ENCODE peak calls at places on chromosome 2, in seven cellular contexts. A is upper lobe of left lung, Y is mesenchymal stem cell, M is sigmoid colon, P is PC-3, V is lower lobe of right lung, G is right atrium auricular region. D is an unnamed sample. For H3K4me1 and H3K27me3, the result is how much of the 10 kb centered on the place peaks cover.

GRCh38 chr2:199455533-199456382 is 2.0 kb downstream of the SATB2 start:
- DNase-seq in P (peak), A (peak), V (peak), Y (no peak), M (peak), G (no peak), D (no peak)

GRCh38 chr2:68726608-68727367 is 7.8 kb upstream of the ARHGAP25 start:
- DNase-seq in P (peak), A (no peak), Y (peak), G (peak), M (no peak), V (no peak), D (peak)

GRCh38 chr2:10865841-10866240 is 45.9 kb upstream of the KCNF1 start:
- DNase-seq in G (no peak), P (no peak), V (no peak), M (no peak), Y (no peak), A (no peak), D (no peak)

GRCh38 chr2:159130302-159130701 is 156.2 kb downstream of the WDSUB1 start:
- DNase-seq in V (no peak), M (no peak), Y (no peak), P (no peak), A (no peak), G (no peak), D (no peak)

GRCh38 chr2:38279201-38279600 is 97.9 kb downstream of the ATL2 start:
- DNase-seq in M (no peak), P (no peak), A (no peak), V (no peak), Y (no peak), G (no peak), D (no peak)

GRCh38 chr2:54891901-54892300 is 158.3 kb downstream of the RTN4 start:
- DNase-seq in M (no peak), G (no peak), V (no peak), A (no peak), Y (no peak), P (no peak), D (no peak)

GRCh38 chr2:108607706-108608301 is 73.5 kb downstream of the LIMS1 start:
- DNase-seq in G (no peak), P (peak), Y (peak), M (no peak), V (peak), A (no peak), D (peak)

GRCh38 chr2:179849719-179850118 is 11.7 kb downstream of the ZNF385B start:
- DNase-seq in Y (no peak), M (no peak), G (no peak), V (no peak), P (no peak), A (no peak), D (no peak)

GRCh38 chr2:85999131-85999831 is 106.4 kb downstream of the POLR1A start:
- DNase-seq in V (no peak), G (no peak), A (no peak), P (no peak), Y (peak), M (no peak), D (peak)

GRCh38 chr2:151119377-151119776 is 142.3 kb downstream of the RBM43 start:
- DNase-seq in P (no peak), V (no peak), A (no peak), M (no peak), G (no peak), Y (no peak), D (no peak)

GRCh38 chr2:98269274-98269673 is 77.0 kb upstream of the CNGA3 start:
- DNase-seq in A (no peak), M (no peak), P (peak), G (no peak), V (no peak), Y (peak), D (peak)

GRCh38 chr2:159797468-159798375 is at the start of gene CD302:
- DNase-seq in M (peak), G (no peak), A (peak), P (peak), V (peak), Y (peak), D (no peak)

DNA sequence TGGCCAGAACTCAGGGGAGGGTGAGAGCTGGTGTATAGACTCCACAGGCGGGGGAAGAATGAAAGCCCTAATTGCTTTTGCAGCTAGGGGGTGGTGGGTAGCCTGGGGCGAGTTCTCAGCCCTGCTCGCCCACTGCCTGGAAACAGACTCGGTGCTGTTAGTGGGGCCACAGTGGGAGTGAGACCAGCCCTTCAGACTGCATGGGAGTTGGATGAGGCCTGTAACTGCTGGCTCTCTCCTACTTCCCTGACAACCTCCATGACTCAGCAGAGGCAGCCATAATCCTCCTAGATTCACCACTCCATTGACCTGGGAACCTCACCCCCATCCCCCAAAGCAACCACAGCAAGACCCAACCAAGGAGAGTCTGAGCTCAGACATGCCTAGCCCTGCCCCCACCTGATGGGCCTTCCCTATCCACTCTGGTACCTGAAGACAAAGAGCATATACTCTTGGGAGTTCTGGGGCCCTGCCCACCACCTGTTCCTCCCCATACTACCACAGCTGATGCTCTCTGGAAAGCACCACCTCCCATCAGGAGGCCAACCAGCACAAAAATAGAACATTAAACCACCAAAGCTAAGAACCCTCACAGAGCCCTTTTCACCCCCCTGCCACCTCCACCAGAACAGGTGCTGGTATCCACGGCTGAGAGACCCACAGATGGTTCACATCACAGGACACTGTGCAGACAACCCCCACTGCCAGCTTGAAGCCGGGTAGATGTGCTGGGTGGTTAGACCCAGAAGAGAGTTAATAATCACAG is 226.3 kb downstream of the EIPR1 start:
- DNase-seq in Y (no peak), V (no peak), A (no peak), P (no peak), G (no peak), M (no peak), D (no peak)
- H3K4me1 ChIP-seq in Y (under half), V (under half), A (under half), P (under half), G (under half), M (under half), D (under half)

DNA sequence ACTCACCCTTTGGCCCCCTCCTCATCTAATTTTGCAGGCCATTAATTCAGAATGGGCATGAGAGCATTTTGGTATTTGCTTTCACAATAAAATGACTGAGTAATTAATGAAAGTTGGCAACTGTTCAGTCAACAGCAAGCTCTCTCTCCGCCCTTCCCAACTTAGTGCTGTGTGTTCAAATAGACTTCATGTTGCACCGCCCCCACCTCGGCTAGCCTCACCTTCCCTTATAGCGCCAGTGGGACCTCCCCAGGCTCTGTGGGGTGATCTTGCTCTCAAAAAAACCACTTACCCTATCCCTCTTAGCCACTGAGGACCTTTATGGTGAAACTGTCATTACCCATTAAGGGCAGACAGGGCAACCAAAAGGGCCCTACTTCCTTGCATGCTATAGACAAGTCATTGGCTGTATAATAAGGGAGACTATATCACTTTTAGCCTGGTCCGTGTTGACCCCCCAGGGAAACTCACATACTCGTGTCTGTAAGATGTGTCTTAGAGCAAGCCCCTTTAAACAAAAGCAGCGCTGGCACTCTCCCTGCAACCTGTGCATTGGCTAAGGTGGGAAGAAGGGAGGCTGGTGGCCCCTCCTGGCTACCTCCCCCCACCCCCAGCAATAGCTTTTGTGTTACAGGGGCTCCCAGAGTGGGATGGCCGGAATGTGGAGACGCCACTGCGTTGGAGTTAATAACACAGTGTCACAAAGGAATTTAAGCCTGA is 15.2 kb downstream of the EN1 start:
- DNase-seq in Y (no peak), A (no peak), P (no peak), M (no peak), G (no peak), V (no peak), D (no peak)
- H3K27me3 ChIP-seq in Y (half or more), A (under half), P (under half), M (half or more), G (under half), V (half or more), D (under half)

GRCh38 chr2:147017976-147018645 is 826.7 kb upstream of the ACVR2A start:
- DNase-seq in A (no peak), Y (no peak), G (no peak), M (no peak), P (no peak), V (no peak), D (no peak)
- H3K4me3 ChIP-seq in A (no peak), Y (no peak), G (no peak), M (no peak), P (no peak), V (no peak), D (no peak)

GRCh38 chr2:60868589-60869273 is 12.6 kb upstream of the REL start:
- DNase-seq in G (no peak), M (no peak), A (no peak), P (no peak), Y (no peak), V (no peak), D (no peak)

GRCh38 chr2:60875520-60875919 is 5.9 kb upstream of the REL start:
- DNase-seq in M (no peak), Y (no peak), V (no peak), P (no peak), G (no peak), A (no peak), D (no peak)

GRCh38 chr2:60872510-60872928 is 8.9 kb upstream of the REL start:
- DNase-seq in P (no peak), A (no peak), V (no peak), G (no peak), M (no peak), Y (peak), D (no peak)

GRCh38 chr2:60867848-60868247 is 13.5 kb upstream of the REL start:
- DNase-seq in G (no peak), M (no peak), A (no peak), P (no peak), Y (no peak), V (no peak), D (peak)

DNA sequence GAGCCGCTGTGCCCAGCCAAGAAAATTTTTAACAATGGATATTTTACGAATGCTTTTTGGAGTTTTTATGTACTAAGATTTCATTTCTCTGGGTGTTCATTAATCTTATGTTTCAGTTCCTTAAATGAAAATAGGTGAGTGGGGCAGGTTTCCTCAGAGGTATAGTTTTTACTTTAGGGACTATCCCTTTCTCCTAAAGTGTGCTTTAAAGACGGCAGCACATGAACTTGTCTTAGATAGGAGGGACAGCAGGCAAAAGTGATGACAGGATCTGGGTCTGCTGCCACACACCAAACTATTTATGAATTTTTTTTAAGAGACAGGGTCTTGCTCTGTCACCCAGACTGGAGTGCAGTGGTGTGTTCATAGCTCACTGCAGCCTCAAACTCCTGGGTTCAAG is 8.0 kb upstream of the REL start:
- DNase-seq in Y (no peak), G (no peak), A (no peak), P (no peak), V (no peak), M (no peak), D (no peak)
- H3K4me1 ChIP-seq in Y (under half), G (under half), A (under half), P (under half), V (under half), M (under half), D (under half)

GRCh38 chr2:30769891-30770462 is 37.3 kb downstream of the CAPN13 start:
- DNase-seq in M (no peak), V (no peak), P (no peak), Y (no peak), A (no peak), G (peak), D (no peak)

GRCh38 chr2:30772021-30772705 is 35.1 kb downstream of the CAPN13 start:
- DNase-seq in M (no peak), G (peak), P (no peak), A (no peak), V (no peak), Y (no peak), D (no peak)

GRCh38 chr2:30768708-30769580 is 38.3 kb downstream of the CAPN13 start:
- DNase-seq in Y (no peak), G (no peak), P (no peak), A (no peak), M (no peak), V (no peak), D (no peak)

GRCh38 chr2:30771200-30771599 is 36.0 kb downstream of the CAPN13 start:
- DNase-seq in M (no peak), Y (no peak), A (no peak), G (peak), V (no peak), P (no peak), D (no peak)

DNA sequence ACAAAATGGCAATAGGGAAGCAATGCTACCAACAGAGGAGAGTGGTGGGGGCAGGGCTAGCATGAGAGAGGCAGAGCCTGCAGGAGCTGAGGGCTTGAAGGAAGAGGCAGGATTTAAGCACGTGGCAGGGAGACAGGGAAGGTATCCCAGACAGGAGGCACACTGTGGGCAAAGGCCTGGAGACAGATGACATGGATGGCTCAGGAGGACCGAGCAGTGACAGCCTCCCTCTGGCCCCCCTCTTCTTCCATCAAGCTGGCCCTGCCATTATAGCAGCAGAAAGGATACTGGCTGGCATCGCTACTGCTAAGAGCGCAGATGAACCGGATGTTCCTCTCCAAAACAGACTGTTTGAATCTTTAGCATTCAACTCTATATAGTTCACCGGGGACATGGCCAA is 36.5 kb downstream of the CAPN13 start:
- DNase-seq in G (peak), V (no peak), Y (no peak), P (no peak), M (no peak), A (no peak), D (no peak)
- H3K27me3 ChIP-seq in G (under half), V (under half), Y (under half), P (half or more), M (under half), A (under half), D (under half)

DNA sequence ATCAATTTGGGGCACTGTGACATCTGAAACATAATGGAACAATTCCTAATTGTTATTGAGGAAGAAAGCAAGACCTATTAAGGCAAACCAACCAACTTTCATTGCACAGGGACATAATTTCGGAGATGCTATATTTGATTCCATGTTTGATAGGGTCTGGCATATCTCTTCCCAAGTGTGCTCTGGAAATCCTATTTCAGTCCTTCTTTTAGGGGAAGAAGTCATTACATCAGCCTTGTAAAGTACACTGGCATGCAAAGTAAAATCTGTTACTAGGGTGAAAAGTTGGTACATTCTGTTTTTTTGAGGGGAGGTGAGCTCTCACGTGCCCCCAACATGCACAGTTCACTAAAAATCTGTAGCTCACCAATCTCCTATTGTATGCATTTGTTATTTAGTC is 172.4 kb downstream of the SLC8A1 start:
- DNase-seq in V (no peak), P (no peak), G (no peak), A (no peak), M (no peak), Y (no peak), D (no peak)
- H3K4me3 ChIP-seq in V (no peak), P (no peak), G (no peak), A (no peak), M (peak), Y (no peak), D (no peak)

D was measured in CD4-positive, alpha-beta memory T cell.